ENCODE peak calls at places on chromosome 7, in ten cellular contexts. One of them, this sample, is unnamed.

GRCh38 chr7:93374345-93374940 is 142.3 kb downstream of the VPS50 start:
- DNase-seq in AG08396: peak; percentile 24
- DNase-seq in thyroid gland: no peak
- DNase-seq in AG08395: peak; percentile 41
- DNase-seq in activated T-cell treated with anti-CD3 and anti-CD28 coated beads, Interleukin-2, amount 50 U/mL, for 1 hour: no peak
- DNase-seq in stimulated activated CD4-positive, alpha-beta T cell treated with anti-CD3 and anti-CD28 coated beads, Interleukin-4, amount 100 ng/mL, for 1 hour: no peak
- DNase-seq in HS-5: no peak
- DNase-seq in HCT116: peak; percentile 24
- DNase-seq in left cardiac atrium: no peak
- DNase-seq in AG09319: peak; percentile 12
- DNase-seq in this sample: no peak

GRCh38 chr7:139825666-139826290 is 3.3 kb upstream of the TBXAS1 start:
- DNase-seq in thyroid gland: no peak
- DNase-seq in AG08395: peak; percentile 72
- DNase-seq in stimulated activated CD4-positive, alpha-beta T cell treated with anti-CD3 and anti-CD28 coated beads, Interleukin-4, amount 100 ng/mL, for 1 hour: no peak
- DNase-seq in activated T-cell treated with anti-CD3 and anti-CD28 coated beads, Interleukin-2, amount 50 U/mL, for 1 hour: no peak
- DNase-seq in AG09319: no peak
- DNase-seq in AG08396: peak; percentile 60
- DNase-seq in left cardiac atrium: no peak
- DNase-seq in HS-5: no peak
- DNase-seq in HCT116: no peak
- DNase-seq in this sample: no peak

GRCh38 chr7:102859799-102860125 is 53.0 kb upstream of the LRRC17 start:
- DNase-seq in left cardiac atrium: no peak
- DNase-seq in AG08396: no peak
- DNase-seq in HS-5: no peak
- DNase-seq in activated T-cell treated with anti-CD3 and anti-CD28 coated beads, Interleukin-2, amount 50 U/mL, for 1 hour: no peak
- DNase-seq in HCT116: no peak
- DNase-seq in AG09319: no peak
- DNase-seq in thyroid gland: no peak
- DNase-seq in AG08395: no peak
- DNase-seq in stimulated activated CD4-positive, alpha-beta T cell treated with anti-CD3 and anti-CD28 coated beads, Interleukin-4, amount 100 ng/mL, for 1 hour: no peak
- DNase-seq in this sample: no peak

GRCh38 chr7:63899691-63900393 is 98.8 kb upstream of the ZNF722 start:
- DNase-seq in thyroid gland: peak; percentile 66
- DNase-seq in HS-5: no peak
- DNase-seq in AG08396: no peak
- DNase-seq in AG08395: no peak
- DNase-seq in left cardiac atrium: peak; percentile 89
- DNase-seq in stimulated activated CD4-positive, alpha-beta T cell treated with anti-CD3 and anti-CD28 coated beads, Interleukin-4, amount 100 ng/mL, for 1 hour: peak; percentile 77
- DNase-seq in HCT116: no peak
- DNase-seq in AG09319: no peak
- DNase-seq in activated T-cell treated with anti-CD3 and anti-CD28 coated beads, Interleukin-2, amount 50 U/mL, for 1 hour: peak; percentile 85
- DNase-seq in this sample: peak; percentile 61

GRCh38 chr7:15459018-15459621 is 102.7 kb downstream of the AGMO start:
- DNase-seq in AG08396: no peak
- DNase-seq in AG09319: no peak
- DNase-seq in AG08395: peak; percentile 7
- DNase-seq in stimulated activated CD4-positive, alpha-beta T cell treated with anti-CD3 and anti-CD28 coated beads, Interleukin-4, amount 100 ng/mL, for 1 hour: no peak
- DNase-seq in thyroid gland: no peak
- DNase-seq in activated T-cell treated with anti-CD3 and anti-CD28 coated beads, Interleukin-2, amount 50 U/mL, for 1 hour: no peak
- DNase-seq in left cardiac atrium: no peak
- DNase-seq in HS-5: peak; percentile 41
- DNase-seq in HCT116: no peak
- DNase-seq in this sample: no peak

GRCh38 chr7:18788026-18788425 is 292.5 kb downstream of the HDAC9 start:
- DNase-seq in HCT116: no peak
- DNase-seq in AG08395: no peak
- DNase-seq in AG08396: no peak
- DNase-seq in AG09319: no peak
- DNase-seq in HS-5: no peak
- DNase-seq in activated T-cell treated with anti-CD3 and anti-CD28 coated beads, Interleukin-2, amount 50 U/mL, for 1 hour: no peak
- DNase-seq in thyroid gland: no peak
- DNase-seq in stimulated activated CD4-positive, alpha-beta T cell treated with anti-CD3 and anti-CD28 coated beads, Interleukin-4, amount 100 ng/mL, for 1 hour: no peak
- DNase-seq in left cardiac atrium: no peak
- DNase-seq in this sample: no peak

GRCh38 chr7:2650451-2650850 is 18.7 kb downstream of the TTYH3 start:
- DNase-seq in stimulated activated CD4-positive, alpha-beta T cell treated with anti-CD3 and anti-CD28 coated beads, Interleukin-4, amount 100 ng/mL, for 1 hour: no peak
- DNase-seq in AG09319: no peak
- DNase-seq in AG08396: no peak
- DNase-seq in HS-5: no peak
- DNase-seq in activated T-cell treated with anti-CD3 and anti-CD28 coated beads, Interleukin-2, amount 50 U/mL, for 1 hour: no peak
- DNase-seq in HCT116: no peak
- DNase-seq in AG08395: no peak
- DNase-seq in left cardiac atrium: no peak
- DNase-seq in thyroid gland: no peak
- DNase-seq in this sample: no peak

GRCh38 chr7:149774237-149775175 is 1.1 kb upstream of the ZNF467 start:
- DNase-seq in activated T-cell treated with anti-CD3 and anti-CD28 coated beads, Interleukin-2, amount 50 U/mL, for 1 hour: no peak
- DNase-seq in HS-5: no peak
- DNase-seq in HCT116: no peak
- DNase-seq in AG08396: no peak
- DNase-seq in left cardiac atrium: no peak
- DNase-seq in AG08395: no peak
- DNase-seq in thyroid gland: peak; percentile 65
- DNase-seq in stimulated activated CD4-positive, alpha-beta T cell treated with anti-CD3 and anti-CD28 coated beads, Interleukin-4, amount 100 ng/mL, for 1 hour: no peak
- DNase-seq in AG09319: no peak
- DNase-seq in this sample: no peak

GRCh38 chr7:16762177-16762576 is 8.6 kb downstream of the TSPAN13 start:
- DNase-seq in left cardiac atrium: no peak
- DNase-seq in stimulated activated CD4-positive, alpha-beta T cell treated with anti-CD3 and anti-CD28 coated beads, Interleukin-4, amount 100 ng/mL, for 1 hour: no peak
- DNase-seq in activated T-cell treated with anti-CD3 and anti-CD28 coated beads, Interleukin-2, amount 50 U/mL, for 1 hour: no peak
- DNase-seq in HS-5: no peak
- DNase-seq in HCT116: no peak
- DNase-seq in AG09319: no peak
- DNase-seq in thyroid gland: no peak
- DNase-seq in AG08395: no peak
- DNase-seq in AG08396: no peak
- DNase-seq in this sample: no peak

GRCh38 chr7:88942815-88943501 is 147.4 kb upstream of the TEX47 start:
- DNase-seq in AG09319: no peak
- DNase-seq in thyroid gland: no peak
- DNase-seq in HCT116: no peak
- DNase-seq in AG08395: no peak
- DNase-seq in stimulated activated CD4-positive, alpha-beta T cell treated with anti-CD3 and anti-CD28 coated beads, Interleukin-4, amount 100 ng/mL, for 1 hour: no peak
- DNase-seq in left cardiac atrium: no peak
- DNase-seq in activated T-cell treated with anti-CD3 and anti-CD28 coated beads, Interleukin-2, amount 50 U/mL, for 1 hour: no peak
- DNase-seq in HS-5: no peak
- DNase-seq in AG08396: no peak
- DNase-seq in this sample: no peak

GRCh38 chr7:5528071-5528814 is 104.6 kb upstream of the TNRC18 start:
- DNase-seq in HS-5: no peak
- DNase-seq in AG09319: no peak
- DNase-seq in AG08396: no peak
- DNase-seq in HCT116: no peak
- DNase-seq in AG08395: no peak
- DNase-seq in activated T-cell treated with anti-CD3 and anti-CD28 coated beads, Interleukin-2, amount 50 U/mL, for 1 hour: peak; percentile 65
- DNase-seq in thyroid gland: peak; percentile 19
- DNase-seq in left cardiac atrium: peak; percentile 53
- DNase-seq in stimulated activated CD4-positive, alpha-beta T cell treated with anti-CD3 and anti-CD28 coated beads, Interleukin-4, amount 100 ng/mL, for 1 hour: peak; percentile 29
- DNase-seq in this sample: peak; percentile 23

GRCh38 chr7:4714161-4714700 is 32.1 kb downstream of the FOXK1 start:
- DNase-seq in AG08395: no peak
- DNase-seq in HS-5: no peak
- DNase-seq in AG09319: no peak
- DNase-seq in activated T-cell treated with anti-CD3 and anti-CD28 coated beads, Interleukin-2, amount 50 U/mL, for 1 hour: no peak
- DNase-seq in left cardiac atrium: no peak
- DNase-seq in AG08396: no peak
- DNase-seq in stimulated activated CD4-positive, alpha-beta T cell treated with anti-CD3 and anti-CD28 coated beads, Interleukin-4, amount 100 ng/mL, for 1 hour: no peak
- DNase-seq in thyroid gland: no peak
- DNase-seq in HCT116: no peak
- DNase-seq in this sample: no peak

GRCh38 chr7:135678612-135679575 is 16.6 kb downstream of the STMP1 start:
- DNase-seq in AG08396: peak; percentile 27
- DNase-seq in HS-5: no peak
- DNase-seq in left cardiac atrium: no peak
- DNase-seq in HCT116: no peak
- DNase-seq in AG08395: peak; percentile 35
- DNase-seq in activated T-cell treated with anti-CD3 and anti-CD28 coated beads, Interleukin-2, amount 50 U/mL, for 1 hour: no peak
- DNase-seq in thyroid gland: peak; percentile 97
- DNase-seq in AG09319: no peak
- DNase-seq in stimulated activated CD4-positive, alpha-beta T cell treated with anti-CD3 and anti-CD28 coated beads, Interleukin-4, amount 100 ng/mL, for 1 hour: no peak
- DNase-seq in this sample: no peak

GRCh38 chr7:28587211-28587610 is 174.9 kb downstream of the CREB5 start:
- DNase-seq in AG09319: no peak
- DNase-seq in AG08396: no peak
- DNase-seq in HS-5: no peak
- DNase-seq in stimulated activated CD4-positive, alpha-beta T cell treated with anti-CD3 and anti-CD28 coated beads, Interleukin-4, amount 100 ng/mL, for 1 hour: no peak
- DNase-seq in thyroid gland: no peak
- DNase-seq in HCT116: no peak
- DNase-seq in activated T-cell treated with anti-CD3 and anti-CD28 coated beads, Interleukin-2, amount 50 U/mL, for 1 hour: no peak
- DNase-seq in AG08395: no peak
- DNase-seq in left cardiac atrium: no peak
- DNase-seq in this sample: no peak

GRCh38 chr7:45684910-45685618 is 110.9 kb downstream of the ADCY1 start:
- DNase-seq in AG08396: no peak
- DNase-seq in AG09319: no peak
- DNase-seq in HS-5: no peak
- DNase-seq in left cardiac atrium: no peak
- DNase-seq in thyroid gland: no peak
- DNase-seq in HCT116: no peak
- DNase-seq in stimulated activated CD4-positive, alpha-beta T cell treated with anti-CD3 and anti-CD28 coated beads, Interleukin-4, amount 100 ng/mL, for 1 hour: no peak
- DNase-seq in activated T-cell treated with anti-CD3 and anti-CD28 coated beads, Interleukin-2, amount 50 U/mL, for 1 hour: no peak
- DNase-seq in AG08395: no peak
- DNase-seq in this sample: no peak

GRCh38 chr7:17392846-17393245 is 94.4 kb downstream of the AHR start:
- DNase-seq in AG08395: peak; percentile 50
- DNase-seq in HCT116: no peak
- DNase-seq in AG09319: no peak
- DNase-seq in HS-5: no peak
- DNase-seq in left cardiac atrium: no peak
- DNase-seq in stimulated activated CD4-positive, alpha-beta T cell treated with anti-CD3 and anti-CD28 coated beads, Interleukin-4, amount 100 ng/mL, for 1 hour: no peak
- DNase-seq in thyroid gland: no peak
- DNase-seq in activated T-cell treated with anti-CD3 and anti-CD28 coated beads, Interleukin-2, amount 50 U/mL, for 1 hour: no peak
- DNase-seq in AG08396: no peak
- DNase-seq in this sample: no peak

GRCh38 chr7:514651-515598 is 4.7 kb downstream of the PDGFA start:
- DNase-seq in AG08395: no peak
- DNase-seq in HS-5: no peak
- DNase-seq in thyroid gland: no peak
- DNase-seq in HCT116: no peak
- DNase-seq in left cardiac atrium: peak; percentile 59
- DNase-seq in AG09319: no peak
- DNase-seq in AG08396: no peak
- DNase-seq in stimulated activated CD4-positive, alpha-beta T cell treated with anti-CD3 and anti-CD28 coated beads, Interleukin-4, amount 100 ng/mL, for 1 hour: no peak
- DNase-seq in activated T-cell treated with anti-CD3 and anti-CD28 coated beads, Interleukin-2, amount 50 U/mL, for 1 hour: no peak
- DNase-seq in this sample: no peak

GRCh38 chr7:88761779-88762178 is 2.3 kb downstream of the ZNF804B start:
- DNase-seq in left cardiac atrium: no peak
- DNase-seq in thyroid gland: peak; percentile 17
- DNase-seq in AG08396: no peak
- DNase-seq in AG08395: no peak
- DNase-seq in AG09319: no peak
- DNase-seq in HS-5: no peak
- DNase-seq in activated T-cell treated with anti-CD3 and anti-CD28 coated beads, Interleukin-2, amount 50 U/mL, for 1 hour: no peak
- DNase-seq in HCT116: no peak
- DNase-seq in stimulated activated CD4-positive, alpha-beta T cell treated with anti-CD3 and anti-CD28 coated beads, Interleukin-4, amount 100 ng/mL, for 1 hour: no peak
- DNase-seq in this sample: no peak

GRCh38 chr7:3463696-3464095 is 162.6 kb downstream of the SDK1 start:
- DNase-seq in left cardiac atrium: no peak
- DNase-seq in HS-5: no peak
- DNase-seq in AG09319: no peak
- DNase-seq in activated T-cell treated with anti-CD3 and anti-CD28 coated beads, Interleukin-2, amount 50 U/mL, for 1 hour: no peak
- DNase-seq in thyroid gland: no peak
- DNase-seq in stimulated activated CD4-positive, alpha-beta T cell treated with anti-CD3 and anti-CD28 coated beads, Interleukin-4, amount 100 ng/mL, for 1 hour: no peak
- DNase-seq in HCT116: no peak
- DNase-seq in AG08396: no peak
- DNase-seq in AG08395: no peak
- DNase-seq in this sample: no peak

GRCh38 chr7:153407291-153408046 is 644.7 kb upstream of the DPP6 start:
- DNase-seq in HS-5: no peak
- DNase-seq in left cardiac atrium: no peak
- DNase-seq in AG08396: no peak
- DNase-seq in HCT116: no peak
- DNase-seq in activated T-cell treated with anti-CD3 and anti-CD28 coated beads, Interleukin-2, amount 50 U/mL, for 1 hour: no peak
- DNase-seq in AG09319: no peak
- DNase-seq in AG08395: no peak
- DNase-seq in stimulated activated CD4-positive, alpha-beta T cell treated with anti-CD3 and anti-CD28 coated beads, Interleukin-4, amount 100 ng/mL, for 1 hour: no peak
- DNase-seq in thyroid gland: no peak
- DNase-seq in this sample: no peak

GRCh38 chr7:98315318-98315993 is 34.0 kb downstream of the BRI3 start:
- DNase-seq in HS-5: no peak
- DNase-seq in AG08396: no peak
- DNase-seq in thyroid gland: no peak
- DNase-seq in AG08395: no peak
- DNase-seq in left cardiac atrium: no peak
- DNase-seq in activated T-cell treated with anti-CD3 and anti-CD28 coated beads, Interleukin-2, amount 50 U/mL, for 1 hour: no peak
- DNase-seq in stimulated activated CD4-positive, alpha-beta T cell treated with anti-CD3 and anti-CD28 coated beads, Interleukin-4, amount 100 ng/mL, for 1 hour: no peak
- DNase-seq in HCT116: no peak
- DNase-seq in AG09319: no peak
- DNase-seq in this sample: no peak

GRCh38 chr7:13017325-13017853 is 330.0 kb downstream of the ARL4A start:
- DNase-seq in AG08396: peak; percentile 19
- DNase-seq in HCT116: peak; percentile 96
- DNase-seq in HS-5: peak; percentile 57
- DNase-seq in activated T-cell treated with anti-CD3 and anti-CD28 coated beads, Interleukin-2, amount 50 U/mL, for 1 hour: no peak
- DNase-seq in stimulated activated CD4-positive, alpha-beta T cell treated with anti-CD3 and anti-CD28 coated beads, Interleukin-4, amount 100 ng/mL, for 1 hour: no peak
- DNase-seq in thyroid gland: no peak
- DNase-seq in AG09319: no peak
- DNase-seq in AG08395: peak; percentile 25
- DNase-seq in left cardiac atrium: no peak
- DNase-seq in this sample: no peak

GRCh38 chr7:159030490-159031134 is 114.1 kb downstream of the VIPR2 start:
- DNase-seq in HS-5: no peak
- DNase-seq in activated T-cell treated with anti-CD3 and anti-CD28 coated beads, Interleukin-2, amount 50 U/mL, for 1 hour: peak; percentile 26
- DNase-seq in AG08395: no peak
- DNase-seq in HCT116: peak; percentile 27
- DNase-seq in stimulated activated CD4-positive, alpha-beta T cell treated with anti-CD3 and anti-CD28 coated beads, Interleukin-4, amount 100 ng/mL, for 1 hour: no peak
- DNase-seq in AG08396: peak; percentile 59
- DNase-seq in AG09319: no peak
- DNase-seq in thyroid gland: peak; percentile 42
- DNase-seq in left cardiac atrium: peak; percentile 71
- DNase-seq in this sample: peak; percentile 3

GRCh38 chr7:96211954-96212353 is 109.9 kb downstream of the SLC25A13 start:
- DNase-seq in stimulated activated CD4-positive, alpha-beta T cell treated with anti-CD3 and anti-CD28 coated beads, Interleukin-4, amount 100 ng/mL, for 1 hour: no peak
- DNase-seq in AG08396: no peak
- DNase-seq in AG09319: no peak
- DNase-seq in thyroid gland: no peak
- DNase-seq in activated T-cell treated with anti-CD3 and anti-CD28 coated beads, Interleukin-2, amount 50 U/mL, for 1 hour: no peak
- DNase-seq in HS-5: no peak
- DNase-seq in HCT116: no peak
- DNase-seq in left cardiac atrium: no peak
- DNase-seq in AG08395: no peak
- DNase-seq in this sample: no peak

GRCh38 chr7:104960741-104961479 is 53.1 kb upstream of the KMT2E start:
- DNase-seq in AG09319: no peak
- DNase-seq in AG08396: no peak
- DNase-seq in AG08395: no peak
- DNase-seq in HS-5: no peak
- DNase-seq in HCT116: no peak
- DNase-seq in left cardiac atrium: peak; percentile 56
- DNase-seq in stimulated activated CD4-positive, alpha-beta T cell treated with anti-CD3 and anti-CD28 coated beads, Interleukin-4, amount 100 ng/mL, for 1 hour: no peak
- DNase-seq in thyroid gland: no peak
- DNase-seq in activated T-cell treated with anti-CD3 and anti-CD28 coated beads, Interleukin-2, amount 50 U/mL, for 1 hour: no peak
- DNase-seq in this sample: no peak

GRCh38 chr7:28315565-28316420 is 96.5 kb upstream of the CREB5 start:
- DNase-seq in activated T-cell treated with anti-CD3 and anti-CD28 coated beads, Interleukin-2, amount 50 U/mL, for 1 hour: no peak
- DNase-seq in AG09319: no peak
- DNase-seq in AG08396: no peak
- DNase-seq in left cardiac atrium: no peak
- DNase-seq in stimulated activated CD4-positive, alpha-beta T cell treated with anti-CD3 and anti-CD28 coated beads, Interleukin-4, amount 100 ng/mL, for 1 hour: no peak
- DNase-seq in HS-5: no peak
- DNase-seq in thyroid gland: peak; percentile 26
- DNase-seq in HCT116: no peak
- DNase-seq in AG08395: no peak
- DNase-seq in this sample: no peak

GRCh38 chr7:41237956-41238355 is 464.9 kb downstream of the INHBA start:
- DNase-seq in AG08395: no peak
- DNase-seq in stimulated activated CD4-positive, alpha-beta T cell treated with anti-CD3 and anti-CD28 coated beads, Interleukin-4, amount 100 ng/mL, for 1 hour: no peak
- DNase-seq in HCT116: no peak
- DNase-seq in AG09319: no peak
- DNase-seq in thyroid gland: no peak
- DNase-seq in AG08396: no peak
- DNase-seq in HS-5: no peak
- DNase-seq in activated T-cell treated with anti-CD3 and anti-CD28 coated beads, Interleukin-2, amount 50 U/mL, for 1 hour: no peak
- DNase-seq in left cardiac atrium: no peak
- DNase-seq in this sample: no peak

GRCh38 chr7:130371059-130371458 is 9.2 kb upstream of the CPA1 start:
- DNase-seq in thyroid gland: peak; percentile 33
- DNase-seq in AG09319: no peak
- DNase-seq in activated T-cell treated with anti-CD3 and anti-CD28 coated beads, Interleukin-2, amount 50 U/mL, for 1 hour: no peak
- DNase-seq in HCT116: no peak
- DNase-seq in left cardiac atrium: peak; percentile 78
- DNase-seq in AG08395: peak; percentile 30
- DNase-seq in stimulated activated CD4-positive, alpha-beta T cell treated with anti-CD3 and anti-CD28 coated beads, Interleukin-4, amount 100 ng/mL, for 1 hour: no peak
- DNase-seq in AG08396: no peak
- DNase-seq in HS-5: no peak
- DNase-seq in this sample: no peak

This sample was measured in T-helper 17 cell.